ENCODE peak calls at places on chromosomes 7 and 10, in seven cellular contexts. Z is heart right ventricle, O is A549, T is chondrocyte, J is right lobe of liver, R is right atrium auricular region, G is breast epithelium. C is an unnamed sample.

GRCh38 chr7:155371884-155372781 is 74.5 kb downstream of the INSIG1 start:
- DNase-seq in O (peak), T (peak), R (no peak), J (peak), Z (no peak), G (no peak), C (no peak)

GRCh38 chr7:36396150-36396549 is 6.5 kb downstream of the ANLN start:
- DNase-seq in R (no peak), T (no peak), G (no peak), O (no peak), J (no peak), Z (no peak), C (no peak)

GRCh38 chr7:43454936-43455518 is 127.9 kb upstream of the STK17A start:
- DNase-seq in J (no peak), O (peak), T (no peak), G (no peak), R (no peak), Z (no peak), C (no peak)

GRCh38 chr10:15123749-15124184 is 26.6 kb downstream of the RPP38 start:
- DNase-seq in T (no peak), G (no peak), J (no peak), O (no peak), Z (no peak), R (no peak), C (no peak)

GRCh38 chr10:33352154-33352553 is 17.7 kb upstream of the NRP1 start:
- DNase-seq in R (no peak), G (no peak), Z (no peak), O (no peak), J (no peak), T (no peak), C (no peak)

GRCh38 chr10:625751-626711 is 63.4 kb downstream of the DIP2C start:
- DNase-seq in R (no peak), T (no peak), J (peak), O (no peak), G (no peak), Z (no peak), C (no peak)

GRCh38 chr7:134886353-134887057 is 99.8 kb upstream of the AGBL3 start:
- DNase-seq in R (no peak), J (no peak), T (no peak), G (no peak), O (peak), Z (peak), C (no peak)

GRCh38 chr7:79489371-79489770 is 35.9 kb upstream of the MAGI2 start:
- DNase-seq in Z (no peak), J (no peak), R (no peak), O (no peak), T (no peak), G (no peak), C (no peak)

GRCh38 chr7:151783958-151784575 is 92.8 kb downstream of the PRKAG2 start:
- DNase-seq in G (no peak), O (no peak), Z (no peak), T (peak), R (no peak), J (peak), C (no peak)

GRCh38 chr7:108211382-108212201 is 81.4 kb upstream of the LAMB4 start:
- DNase-seq in R (no peak), J (no peak), T (no peak), G (no peak), O (peak), Z (no peak), C (no peak)

GRCh38 chr10:61592581-61592980 is 70.1 kb upstream of the CABCOCO1 start:
- DNase-seq in T (no peak), R (no peak), G (no peak), J (no peak), Z (no peak), O (peak), C (no peak)

GRCh38 chr7:106347229-106347833 is 62.5 kb upstream of the NAMPT start:
- DNase-seq in T (no peak), R (no peak), O (no peak), G (no peak), J (no peak), Z (no peak), C (no peak)

GRCh38 chr7:85191383-85191782 is 4.5 kb upstream of the SEMA3D start:
- DNase-seq in G (no peak), O (peak), T (no peak), Z (no peak), J (no peak), R (no peak), C (no peak)

GRCh38 chr7:49023345-49024330 is 99.3 kb downstream of the CDC14C start:
- DNase-seq in O (no peak), T (no peak), J (no peak), R (no peak), G (no peak), Z (no peak), C (no peak)

GRCh38 chr10:123748711-123749110 is 82.6 kb downstream of the GPR26 start:
- DNase-seq in T (no peak), O (no peak), G (no peak), Z (no peak), R (no peak), J (no peak), C (no peak)

GRCh38 chr7:28329616-28330373 is 82.5 kb upstream of the CREB5 start:
- DNase-seq in Z (no peak), T (no peak), R (no peak), O (no peak), G (no peak), J (no peak), C (peak)

GRCh38 chr7:101167645-101168411 is 2.5 kb upstream of the VGF start:
- DNase-seq in O (no peak), J (no peak), G (no peak), Z (no peak), R (no peak), T (no peak), C (no peak)

GRCh38 chr10:117502421-117503169 is 40.0 kb upstream of the EMX2 start:
- DNase-seq in G (no peak), Z (no peak), J (no peak), T (no peak), O (no peak), R (no peak), C (no peak)

GRCh38 chr7:1667566-1668485 is 2.3 kb upstream of the ELFN1 start:
- DNase-seq in T (peak), O (no peak), Z (no peak), R (no peak), G (no peak), J (peak), C (no peak)

GRCh38 chr10:67079126-67079525 is 153.3 kb downstream of the LRRTM3 start:
- DNase-seq in G (no peak), O (no peak), J (no peak), Z (no peak), T (no peak), R (no peak), C (no peak)

GRCh38 chr7:91249506-91250233 is 14.6 kb upstream of the FZD1 start:
- DNase-seq in G (peak), J (no peak), R (no peak), T (no peak), Z (no peak), O (no peak), C (no peak)

GRCh38 chr7:85068796-85069195 is 118.1 kb downstream of the SEMA3D start:
- DNase-seq in J (no peak), R (no peak), Z (no peak), T (no peak), G (no peak), O (no peak), C (no peak)

GRCh38 chr7:83655951-83656556 is 7.1 kb upstream of the SEMA3E start:
- DNase-seq in O (peak), G (no peak), R (no peak), J (no peak), Z (no peak), T (no peak), C (no peak)

GRCh38 chr7:97639036-97639435 is 92.8 kb upstream of the TAC1 start:
- DNase-seq in R (no peak), Z (no peak), J (no peak), T (no peak), O (no peak), G (no peak), C (no peak)

GRCh38 chr10:55033061-55033460 is 232.0 kb upstream of the PCDH15 start:
- DNase-seq in R (no peak), O (no peak), J (no peak), G (no peak), T (no peak), Z (no peak), C (no peak)

GRCh38 chr7:155788616-155789000 is 23.7 kb downstream of the SHH start:
- DNase-seq in Z (no peak), G (no peak), R (no peak), J (no peak), O (no peak), T (no peak), C (no peak)

DNA sequence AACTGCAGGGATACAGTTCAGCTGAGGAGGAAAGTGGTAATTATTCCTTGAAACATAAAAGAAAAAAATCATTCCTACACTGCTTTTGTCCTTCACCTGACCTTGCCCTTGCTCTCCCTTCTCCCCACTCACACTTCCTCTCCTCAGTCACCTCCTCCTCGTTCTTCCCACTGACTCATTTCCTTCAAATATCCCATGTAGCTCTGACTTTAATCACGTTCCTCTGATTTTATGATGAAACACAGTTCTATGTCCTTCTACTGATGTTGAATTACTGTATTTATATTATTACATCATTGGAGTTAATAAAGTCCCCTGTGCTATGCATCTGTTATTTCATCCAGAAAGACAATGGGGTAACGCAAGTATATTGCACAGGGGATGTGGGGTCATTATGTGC is 575.6 kb downstream of the POM121L12 start:
- DNase-seq in Z (no peak), O (no peak), J (no peak), R (no peak), T (no peak), G (no peak), C (no peak)
- TF ChIP-seq CTCF in Z (no peak), O (no peak), J (no peak), R (no peak), T (no peak), G (no peak), C (no peak)

DNA sequence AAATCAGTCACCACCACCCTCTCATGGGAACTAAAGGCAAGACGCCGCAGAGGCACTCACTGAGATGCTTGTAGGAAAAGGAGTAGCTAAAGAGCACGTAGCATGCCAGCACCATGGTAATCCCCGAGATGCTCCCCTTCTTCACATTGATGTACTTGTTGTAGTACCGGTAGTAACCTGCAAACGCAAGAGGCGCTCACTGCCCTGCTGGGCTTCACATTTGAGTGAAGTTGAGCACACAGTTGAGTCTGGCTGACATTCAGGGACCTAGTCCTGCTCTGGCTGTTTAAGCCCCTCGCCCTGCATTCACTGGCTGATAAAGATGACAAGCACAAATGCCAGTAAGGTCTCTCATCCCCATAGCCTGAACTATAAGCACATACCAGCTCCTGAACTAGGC is 6.9 kb downstream of the ATP5MF start:
- DNase-seq in G (no peak), O (no peak), Z (no peak), R (no peak), T (no peak), J (no peak), C (no peak)
- TF ChIP-seq CTCF in G (no peak), O (peak), Z (no peak), R (peak), T (peak), J (no peak), C (no peak)

DNA sequence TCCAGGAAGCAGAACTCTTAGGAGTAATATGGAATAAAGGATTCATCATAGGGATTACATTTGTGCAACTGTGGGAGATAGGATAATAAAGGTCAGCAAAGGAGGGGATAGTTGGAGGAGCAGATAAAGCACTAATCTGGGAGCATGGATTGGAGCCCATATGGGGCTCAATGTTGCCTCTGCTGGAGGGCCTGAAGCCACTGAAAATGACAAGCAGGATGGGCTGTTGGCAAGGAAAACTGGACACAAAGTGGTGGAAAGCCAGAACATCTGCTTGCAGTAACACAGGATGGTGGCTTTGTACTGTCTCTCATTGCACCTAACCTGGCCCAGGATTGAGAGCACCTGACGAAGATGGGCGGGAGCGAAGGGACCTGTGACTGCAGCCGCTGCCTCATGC is 15.0 kb upstream of the COMMD3 start:
- DNase-seq in G (no peak), T (no peak), Z (no peak), J (no peak), O (no peak), R (no peak), C (no peak)
- TF ChIP-seq CTCF in G (no peak), T (peak), Z (no peak), J (no peak), O (no peak), R (no peak), C (no peak)

GRCh38 chr10:83680470-83680891 is 458.8 kb upstream of the GHITM start:
- DNase-seq in G (no peak), R (no peak), Z (no peak), T (no peak), O (no peak), J (no peak), C (no peak)

GRCh38 chr10:83678850-83679249 is 460.5 kb upstream of the GHITM start:
- DNase-seq in Z (no peak), J (no peak), G (no peak), O (no peak), R (no peak), T (no peak), C (no peak)

GRCh38 chr10:83682399-83682798 is 456.9 kb upstream of the GHITM start:
- DNase-seq in J (no peak), R (no peak), O (no peak), G (no peak), T (no peak), Z (no peak), C (no peak)

DNA sequence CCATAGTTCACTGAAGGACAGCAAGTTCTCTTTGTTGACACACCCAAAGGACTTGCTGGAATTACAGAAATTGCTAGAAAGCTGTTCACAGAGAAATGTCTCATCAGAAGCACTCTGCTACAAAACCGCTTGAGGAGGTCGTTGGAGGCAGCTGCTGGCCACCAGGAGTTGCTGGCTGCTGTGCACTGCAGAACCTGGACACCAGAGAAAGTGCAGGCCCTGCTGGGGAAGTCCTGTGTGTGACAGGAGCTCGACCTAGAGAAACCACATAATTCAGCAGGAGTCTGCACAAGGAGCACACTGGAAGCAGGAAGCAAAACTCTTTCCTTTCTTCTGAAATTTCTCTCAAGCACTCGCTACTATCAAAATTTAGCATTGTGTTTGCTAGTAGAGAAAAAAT is 461.5 kb upstream of the GHITM start:
- DNase-seq in O (no peak), T (no peak), Z (no peak), R (no peak), G (no peak), J (no peak), C (no peak)
- TF ChIP-seq CTCF in O (no peak), T (no peak), Z (no peak), R (no peak), G (no peak), J (no peak), C (no peak)

GRCh38 chr7:57424515-57425238 is 25.3 kb upstream of the ZNF716 start:
- DNase-seq in T (no peak), G (no peak), O (no peak), R (no peak), Z (no peak), J (no peak), C (no peak)

GRCh38 chr7:57427146-57427545 is 22.8 kb upstream of the ZNF716 start:
- DNase-seq in T (no peak), G (no peak), J (no peak), Z (no peak), R (no peak), O (no peak), C (no peak)

GRCh38 chr7:57426629-57427003 is 23.4 kb upstream of the ZNF716 start:
- DNase-seq in T (no peak), R (no peak), Z (no peak), G (no peak), O (no peak), J (no peak), C (no peak)

GRCh38 chr7:57425239-57425944 is 24.6 kb upstream of the ZNF716 start:
- DNase-seq in Z (no peak), G (no peak), R (no peak), O (no peak), J (no peak), T (no peak), C (no peak)

GRCh38 chr7:57425969-57426628 is 23.9 kb upstream of the ZNF716 start:
- DNase-seq in G (no peak), T (no peak), O (no peak), Z (no peak), J (no peak), R (no peak), C (no peak)
- TF ChIP-seq CTCF in G (no peak), T (peak), O (no peak), Z (peak), J (peak), R (peak), C (peak)